ENCODE peak calls at places on chromosomes 7 and 10, in six cellular contexts. G is HCT116, I is suprapubic skin, M is spleen, W is transverse colon, Q is Panc1. D is an unnamed sample.
A peak's percentile ranks its signal among the peaks of the same experiment; 100 is the strongest.

GRCh38 chr10:113047963-113048781 is 98.1 kb downstream of the TCF7L2 start:
- DNase-seq in M (no peak), I (no peak), G (no peak), W (no peak), Q (no peak), D (no peak)

GRCh38 chr7:103879411-103879810 is 110.0 kb downstream of the RELN start:
- DNase-seq in M (no peak), G (no peak), W (no peak), Q (no peak), I (no peak), D (no peak)

GRCh38 chr10:128804411-128804810 is 662.6 kb upstream of the MGMT start:
- DNase-seq in Q (no peak), I (no peak), M (no peak), W (no peak), G (no peak), D (no peak)

GRCh38 chr10:98249134-98249533 is 18.9 kb downstream of the LOXL4 start:
- DNase-seq in W (no peak), I (no peak), M (no peak), Q (no peak), G (no peak), D (no peak)

GRCh38 chr7:141915565-141915964 is 634 bp upstream of the OR9A4 start:
- DNase-seq in W (peak; percentile 54), Q (no peak), M (no peak), G (no peak), I (no peak), D (no peak)

GRCh38 chr10:61364619-61365018 is 88.6 kb downstream of the TMEM26 start:
- DNase-seq in G (no peak), Q (no peak), M (no peak), W (no peak), I (no peak), D (no peak)

GRCh38 chr7:29412912-29413311 is 150.7 kb upstream of the PRR15 start:
- DNase-seq in M (no peak), Q (no peak), W (no peak), G (no peak), I (no peak), D (no peak)

GRCh38 chr7:412731-413356 is 106.8 kb downstream of the PDGFA start:
- DNase-seq in Q (no peak), M (peak; percentile 35), G (no peak), W (no peak), I (peak; percentile 18), D (no peak)

GRCh38 chr10:24269476-24269875 is 60.5 kb downstream of the KIAA1217 start:
- DNase-seq in W (no peak), G (no peak), I (no peak), Q (no peak), M (no peak), D (no peak)

GRCh38 chr10:78197628-78198272 is 164.1 kb downstream of the RPS24 start:
- DNase-seq in G (no peak), I (no peak), Q (no peak), W (no peak), M (no peak), D (no peak)

GRCh38 chr10:133379801-133380666 is 972 bp downstream of the PAOX start:
- DNase-seq in Q (no peak), M (peak; percentile 84), I (no peak), G (no peak), W (no peak), D (no peak)

GRCh38 chr10:112287844-112288243 is 4.6 kb downstream of the TECTB start:
- DNase-seq in G (no peak), I (no peak), M (no peak), Q (no peak), W (no peak), D (no peak)

GRCh38 chr7:158442260-158442659 is 145.4 kb downstream of the PTPRN2 start:
- DNase-seq in Q (no peak), G (peak; percentile 22), M (no peak), I (no peak), W (no peak), D (no peak)

GRCh38 chr10:114962441-114962840 is 24.4 kb downstream of the TRUB1 start:
- DNase-seq in I (no peak), Q (no peak), G (no peak), W (no peak), M (no peak), D (no peak)

GRCh38 chr7:30775992-30776391 is 4.8 kb downstream of the MINDY4 start:
- DNase-seq in Q (no peak), M (no peak), I (no peak), W (no peak), G (no peak), D (no peak)

GRCh38 chr10:110307805-110308204 is 3.1 kb upstream of the SMNDC1 start:
- DNase-seq in W (no peak), I (no peak), Q (no peak), G (no peak), M (no peak), D (no peak)

GRCh38 chr7:157693071-157693520 is 356.3 kb downstream of the DNAJB6 start:
- DNase-seq in I (no peak), G (no peak), W (no peak), Q (no peak), M (peak; percentile 57), D (no peak)

GRCh38 chr7:135232720-135233119 is 918 bp upstream of the STRA8 start:
- DNase-seq in W (no peak), Q (no peak), I (no peak), M (no peak), G (peak; percentile 40), D (no peak)

GRCh38 chr7:20075992-20076813 is 141.0 kb downstream of the MACC1 start:
- DNase-seq in M (no peak), I (no peak), Q (no peak), W (no peak), G (no peak), D (no peak)

GRCh38 chr7:155935005-155935557 is 122.8 kb upstream of the SHH start:
- DNase-seq in I (no peak), G (no peak), M (no peak), W (no peak), Q (no peak), D (no peak)
- TF ChIP-seq POLR2AphosphoS5 in I (no peak), G (no peak), M (no peak), W (no peak), Q (no peak), D (no peak)

GRCh38 chr7:44984478-44984758 is 5.6 kb upstream of the MYO1G start:
- DNase-seq in G (no peak), Q (no peak), W (no peak), M (no peak), I (no peak), D (no peak)
- TF ChIP-seq POLR2AphosphoS5 in G (no peak), Q (no peak), W (no peak), M (no peak), I (no peak), D (no peak)

GRCh38 chr7:100867040-100867795 is at the start of gene TRIP6:
- DNase-seq in Q (no peak), G (peak; percentile 68), I (peak; percentile 96), W (peak; percentile 87), M (peak; percentile 86), D (peak; percentile 81)

GRCh38 chr7:100865372-100865911 is 1.7 kb upstream of the TRIP6 start:
- DNase-seq in M (peak; percentile 69), I (no peak), G (peak; percentile 68), W (no peak), Q (no peak), D (peak; percentile 49)

GRCh38 chr7:100864263-100864845 is 2.8 kb upstream of the TRIP6 start:
- DNase-seq in M (no peak), Q (no peak), G (no peak), I (no peak), W (no peak), D (no peak)

GRCh38 chr7:100866721-100867039 is 507 bp upstream of the TRIP6 start:
- DNase-seq in M (no peak), W (no peak), Q (no peak), I (no peak), G (no peak), D (no peak)

DNA sequence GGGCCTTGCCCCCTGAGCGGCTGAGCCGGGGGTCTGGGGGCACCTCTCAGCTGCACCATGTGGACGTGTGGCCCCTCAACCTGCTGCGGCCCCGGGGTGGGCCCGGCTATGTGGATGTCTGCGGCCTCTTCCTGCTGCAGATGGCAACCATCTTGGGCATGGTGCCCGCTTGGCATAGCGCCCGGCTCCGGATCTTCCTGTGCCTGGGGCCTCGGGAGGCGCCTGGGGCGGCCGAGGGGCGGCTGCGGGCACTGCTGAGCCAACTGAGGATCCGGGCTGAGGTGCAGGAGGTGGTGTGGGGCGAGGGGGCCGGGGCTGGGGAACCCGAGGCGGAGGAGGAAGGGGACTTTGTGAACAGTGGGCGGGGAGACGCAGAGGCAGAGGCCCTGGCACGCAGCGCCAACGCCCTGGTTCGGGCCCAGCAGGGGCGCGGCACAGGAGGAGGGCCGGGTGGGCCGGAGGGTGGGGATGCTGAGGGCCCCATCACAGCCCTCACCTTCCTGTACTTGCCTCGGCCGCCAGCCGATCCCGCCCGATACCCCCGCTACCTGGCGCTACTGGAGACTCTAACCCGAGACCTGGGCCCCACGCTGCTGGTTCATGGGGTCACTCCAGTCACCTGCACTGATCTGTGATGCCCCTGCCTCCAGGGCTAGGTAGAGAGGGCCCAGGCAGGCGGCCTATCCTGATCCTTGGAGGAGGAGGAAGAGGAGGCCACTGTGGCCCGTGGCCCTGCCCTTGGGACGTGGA is 1.0 kb upstream of the TRIP6 start:
- DNase-seq in I (peak; percentile 92), G (peak; percentile 55), Q (no peak), W (peak; percentile 86), M (peak; percentile 90), D (peak; percentile 87)
- TF ChIP-seq POLR2AphosphoS5 in I (no peak), G (peak; percentile 59), Q (no peak), W (peak; percentile 62), M (peak; percentile 78), D (peak; percentile 30)

GRCh38 chr10:103803941-103804340 is 51.4 kb downstream of the SH3PXD2A start:
- DNase-seq in G (no peak), W (no peak), Q (no peak), M (no peak), I (no peak), D (no peak)

GRCh38 chr10:103804866-103805265 is 50.5 kb downstream of the SH3PXD2A start:
- DNase-seq in M (no peak), Q (no peak), G (no peak), I (no peak), W (no peak), D (no peak)

GRCh38 chr10:103802081-103802480 is 53.3 kb downstream of the SH3PXD2A start:
- DNase-seq in G (no peak), M (no peak), I (no peak), Q (no peak), W (no peak), D (no peak)

GRCh38 chr10:103800789-103801540 is 54.4 kb downstream of the SH3PXD2A start:
- DNase-seq in M (no peak), W (no peak), Q (no peak), I (no peak), G (no peak), D (peak; percentile 46)

DNA sequence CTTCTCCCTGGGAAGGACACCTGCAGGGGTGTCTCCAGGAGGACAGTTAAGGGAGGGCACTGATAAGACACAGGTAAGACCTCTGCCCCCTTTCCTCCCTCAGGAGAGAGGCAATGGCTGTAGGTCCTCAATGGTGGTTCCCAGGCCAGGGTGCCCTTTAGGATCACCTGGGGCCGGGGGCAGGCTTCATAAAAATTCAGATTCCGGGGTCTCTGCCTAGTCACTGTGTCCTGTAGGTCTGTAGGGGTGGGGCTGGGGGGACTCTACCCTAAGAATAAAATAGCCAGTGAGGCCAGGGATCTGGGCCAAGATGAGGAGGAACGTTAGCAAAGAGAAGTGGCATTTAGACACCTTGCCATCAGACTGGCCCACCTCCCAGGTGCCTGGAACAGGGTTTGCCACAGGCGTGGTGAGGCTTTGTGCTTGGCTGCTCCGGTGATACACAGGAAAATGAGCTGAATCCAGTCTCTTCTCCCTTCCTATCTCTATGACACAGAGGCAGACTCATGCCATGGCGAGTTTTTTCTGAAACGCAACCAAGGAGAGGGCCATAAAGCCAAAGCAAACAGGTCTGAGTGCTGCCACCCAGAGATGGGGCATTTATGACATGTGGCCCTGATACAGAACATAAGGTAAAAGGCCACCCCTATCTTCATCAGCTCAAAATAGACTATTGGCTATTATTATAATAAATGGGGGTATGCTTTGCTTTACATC is 52.6 kb downstream of the SH3PXD2A start:
- DNase-seq in I (no peak), Q (no peak), G (no peak), M (no peak), W (peak; percentile 49), D (no peak)
- TF ChIP-seq POLR2AphosphoS5 in I (no peak), Q (no peak), G (no peak), M (no peak), W (no peak), D (no peak)

D was measured in prostate gland.